ENCODE peak calls at places on chromosomes 11 and 22, in four cellular contexts. X is left ventricle myocardium inferior, I is fibroblast of mammary gland, U is PC-3. V is an unnamed sample.

GRCh38 chr11:94011478-94011877 is 9.7 kb upstream of the HEPHL1 start:
- DNase-seq in X (no peak), I (no peak), U (peak), V (no peak)

GRCh38 chr22:47739216-47739615 is 976.8 kb downstream of the TBC1D22A start:
- DNase-seq in X (no peak), I (no peak), U (no peak), V (no peak)

GRCh38 chr11:12121504-12121903 is 11.1 kb downstream of the MICAL2 start:
- DNase-seq in X (no peak), I (no peak), U (no peak), V (no peak)

GRCh38 chr22:38696606-38697005 is 4.1 kb downstream of the JOSD1 start:
- DNase-seq in X (no peak), I (peak), U (peak), V (no peak)

GRCh38 chr11:27471067-27471587 is 1.5 kb downstream of the LGR4 start:
- DNase-seq in X (no peak), I (no peak), U (peak), V (peak)

GRCh38 chr11:120386318-120386717 is 50.1 kb downstream of the ARHGEF12 start:
- DNase-seq in X (no peak), I (no peak), U (no peak), V (no peak)

GRCh38 chr11:61775606-61776554 is 16.5 kb downstream of the TMEM258 start:
- DNase-seq in X (no peak), I (no peak), U (no peak), V (no peak)

GRCh38 chr22:19767427-19768380 is 7.1 kb downstream of the TBX1 start:
- DNase-seq in X (peak), I (no peak), U (no peak), V (no peak)

GRCh38 chr22:41092847-41093371 is 517 bp downstream of the EP300 start:
- DNase-seq in X (no peak), I (peak), U (peak), V (peak)

GRCh38 chr22:23386822-23387580 is 193.1 kb downstream of the IGLL1 start:
- DNase-seq in X (no peak), I (no peak), U (no peak), V (no peak)

GRCh38 chr11:134822930-134823329 is 410.9 kb upstream of the B3GAT1 start:
- DNase-seq in X (no peak), I (no peak), U (no peak), V (no peak)

DNA sequence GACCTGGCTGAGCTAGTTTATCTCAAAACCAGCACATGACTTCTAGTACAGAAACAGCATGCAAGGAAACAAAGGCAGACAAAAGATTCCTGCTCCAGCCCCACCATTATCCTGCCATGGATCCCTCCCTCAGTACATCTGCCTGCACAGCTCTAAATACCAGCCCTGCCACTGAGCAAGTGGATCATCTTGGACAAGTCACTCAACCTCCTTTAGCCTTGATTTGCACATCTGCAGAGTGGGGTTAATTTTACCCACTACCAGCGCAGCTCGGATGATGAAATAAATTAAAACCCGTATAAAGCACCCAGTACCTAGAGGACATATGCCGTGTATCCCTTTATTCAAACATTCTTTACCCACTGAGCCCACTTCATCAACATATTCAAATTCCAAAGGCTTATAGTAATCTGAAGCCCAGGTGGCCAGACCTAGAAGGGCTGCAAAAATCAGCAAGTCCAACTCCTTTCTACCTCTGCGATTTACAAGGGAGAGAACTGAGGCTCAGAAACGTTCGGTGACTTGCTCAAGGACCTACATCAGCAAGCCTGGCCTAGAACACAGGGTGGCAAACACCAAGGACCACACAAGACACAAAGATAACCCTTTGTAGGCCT is 7.5 kb downstream of the SYN3 start:
- DNase-seq in X (no peak), I (no peak), U (no peak), V (no peak)
- H3K4me3 ChIP-seq in X (no peak), I (no peak), U (no peak), V (no peak)

GRCh38 chr11:29263971-29264682 is 752.7 kb downstream of the KCNA4 start:
- DNase-seq in X (no peak), I (no peak), U (peak), V (no peak)
- TF ChIP-seq CTCF in X (no peak), I (no peak), U (no peak), V (no peak)

GRCh38 chr11:107608809-107609208 is 17.9 kb downstream of the ELMOD1 start:
- DNase-seq in X (no peak), I (no peak), U (no peak), V (no peak)
- H3K4me3 ChIP-seq in X (no peak), I (no peak), U (no peak), V (no peak)

GRCh38 chr22:33758961-33759360 is 161.3 kb downstream of the LARGE1 start:
- DNase-seq in X (no peak), I (no peak), U (no peak), V (no peak)

GRCh38 chr22:33757041-33757440 is 163.2 kb downstream of the LARGE1 start:
- DNase-seq in X (no peak), I (no peak), U (no peak), V (no peak)

GRCh38 chr22:33758125-33758483 is 162.2 kb downstream of the LARGE1 start:
- DNase-seq in X (no peak), I (no peak), U (no peak), V (no peak)

GRCh38 chr22:33757443-33758124 is 162.7 kb downstream of the LARGE1 start:
- DNase-seq in X (no peak), I (no peak), U (no peak), V (no peak)

DNA sequence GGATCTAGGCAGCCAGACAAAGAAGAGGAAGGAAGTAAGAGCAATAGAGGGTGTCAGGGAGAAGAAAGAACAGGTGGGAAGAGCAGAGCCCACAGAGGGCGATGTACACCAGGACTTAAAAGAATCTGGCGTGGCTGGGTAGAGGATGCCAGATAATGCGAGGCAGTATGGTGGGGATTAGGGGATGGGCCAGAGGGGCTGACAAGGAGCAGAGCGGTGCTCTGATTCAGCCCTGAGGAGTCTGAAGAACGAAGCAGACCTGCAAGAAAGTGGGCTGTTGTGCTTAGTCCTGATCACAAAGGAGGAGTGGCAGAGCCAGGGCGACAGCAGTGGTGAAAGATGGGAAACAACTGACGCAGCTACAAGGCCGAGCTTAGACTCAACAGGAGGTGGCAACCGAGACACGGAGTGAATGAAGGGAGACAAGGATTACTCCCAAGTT is 163.7 kb downstream of the LARGE1 start:
- DNase-seq in X (no peak), I (no peak), U (no peak), V (no peak)
- TF ChIP-seq CTCF in X (peak), I (no peak), U (no peak), V (no peak)

DNA sequence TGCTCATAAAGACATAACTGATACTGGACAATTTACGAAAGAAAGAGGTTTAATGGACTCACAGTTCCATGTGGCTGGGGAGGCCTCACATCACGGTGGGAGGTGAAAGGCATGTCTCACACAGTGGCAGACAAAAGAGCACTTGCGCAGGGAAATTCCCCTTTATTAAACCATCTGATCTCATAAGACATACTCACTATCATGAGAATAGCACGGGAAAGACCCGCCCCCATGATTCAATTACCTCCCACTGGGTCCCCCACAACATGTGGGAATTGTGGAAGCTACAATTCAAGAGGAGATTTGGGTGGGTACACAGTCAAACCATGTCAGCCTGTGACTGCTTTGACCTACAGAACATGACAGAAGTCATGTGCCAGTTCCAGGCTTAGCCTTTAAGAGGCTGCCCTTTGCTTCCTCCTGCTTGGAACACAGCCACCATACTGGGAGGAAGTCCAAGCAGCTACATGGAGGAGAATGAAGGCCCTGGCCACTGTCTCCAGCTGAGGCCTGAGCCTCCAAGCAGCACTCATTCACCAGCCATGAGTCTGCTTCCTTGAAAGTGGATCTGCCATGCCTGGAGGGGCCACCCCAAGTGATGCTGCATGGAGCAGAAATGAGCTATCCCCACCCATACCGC is 10.9 kb upstream of the GAL start:
- DNase-seq in X (no peak), I (peak), U (no peak), V (peak)
- H3K4me3 ChIP-seq in X (no peak), I (no peak), U (no peak), V (no peak)

DNA sequence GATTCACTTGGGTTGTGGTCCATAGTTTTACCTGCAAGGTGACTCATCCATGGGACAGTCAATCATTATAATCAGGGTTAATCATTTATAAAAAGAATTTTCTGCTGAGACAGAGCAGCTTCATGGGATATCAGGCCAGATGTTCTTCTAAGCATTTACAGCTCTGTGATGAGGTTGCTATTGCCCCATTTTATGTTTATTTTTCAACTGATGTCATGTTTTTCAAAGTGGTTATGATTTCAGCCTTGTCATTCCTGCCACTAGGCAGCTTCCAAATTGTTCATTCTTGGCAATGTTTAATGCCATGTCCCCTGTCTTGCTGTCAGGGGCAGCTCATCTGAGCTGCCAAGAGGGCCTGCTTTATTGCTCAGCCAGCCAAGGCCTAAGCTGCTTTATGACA is 35.9 kb upstream of the ZBED5 start:
- DNase-seq in X (no peak), I (peak), U (peak), V (peak)
- TF ChIP-seq CTCF in X (peak), I (peak), U (peak), V (peak)

GRCh38 chr11:405323-405975 is 9.3 kb downstream of the SIGIRR start:
- DNase-seq in X (peak), I (peak), U (no peak), V (peak)

GRCh38 chr11:407651-408080 is 7.1 kb downstream of the SIGIRR start:
- DNase-seq in X (no peak), I (no peak), U (no peak), V (no peak)

GRCh38 chr11:404551-405264 is 10.1 kb downstream of the SIGIRR start:
- DNase-seq in X (no peak), I (no peak), U (no peak), V (no peak)

GRCh38 chr11:406796-407650 is 7.8 kb downstream of the SIGIRR start:
- DNase-seq in X (peak), I (peak), U (peak), V (peak)

GRCh38 chr11:405976-406795 is 8.6 kb downstream of the SIGIRR start:
- DNase-seq in X (no peak), I (no peak), U (no peak), V (peak)
- H3K4me3 ChIP-seq in X (peak), I (peak), U (peak), V (peak)

GRCh38 chr11:85698195-85698594 is 12.2 kb upstream of the CCDC89 start:
- DNase-seq in X (no peak), I (peak), U (peak), V (no peak)

GRCh38 chr11:85697747-85698146 is 11.8 kb upstream of the CCDC89 start:
- DNase-seq in X (no peak), I (no peak), U (no peak), V (no peak)

GRCh38 chr11:85699957-85700741 is 14.2 kb upstream of the CCDC89 start:
- DNase-seq in X (no peak), I (no peak), U (no peak), V (no peak)

GRCh38 chr11:85694385-85694980 is 8.5 kb upstream of the CCDC89 start:
- DNase-seq in X (no peak), I (peak), U (peak), V (peak)
- TF ChIP-seq CTCF in X (peak), I (peak), U (peak), V (no peak)

DNA sequence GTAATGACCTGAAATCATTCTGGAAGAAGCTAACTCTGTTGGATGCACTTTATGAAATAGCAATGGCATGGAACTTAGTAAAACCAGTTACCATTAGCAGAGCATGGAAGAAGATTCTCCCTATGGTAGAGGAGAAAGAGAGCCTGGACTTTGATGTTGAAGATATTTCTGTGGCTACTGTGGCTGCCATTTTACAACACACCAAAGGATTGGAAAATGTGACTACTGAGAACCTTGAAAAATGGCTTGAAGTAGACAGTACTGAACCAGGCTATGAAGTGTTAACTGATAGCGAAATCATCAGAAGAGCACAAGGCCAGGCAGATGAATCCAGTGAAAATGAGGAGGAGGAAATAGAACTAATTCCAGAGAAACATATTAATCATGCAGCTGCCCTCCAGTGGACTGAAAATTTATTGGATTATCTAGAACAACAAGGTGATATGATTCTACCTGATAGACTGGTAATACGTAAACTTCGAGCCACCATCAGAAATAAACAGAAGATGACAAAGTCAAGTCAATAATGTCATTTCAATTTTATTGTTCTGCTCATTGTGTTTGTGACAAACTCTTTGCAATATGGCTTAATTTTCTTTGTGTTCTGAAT is 2.0 kb downstream of the JRKL start:
- DNase-seq in X (no peak), I (peak), U (peak), V (no peak)
- H3K4me3 ChIP-seq in X (no peak), I (no peak), U (peak), V (no peak)

DNA sequence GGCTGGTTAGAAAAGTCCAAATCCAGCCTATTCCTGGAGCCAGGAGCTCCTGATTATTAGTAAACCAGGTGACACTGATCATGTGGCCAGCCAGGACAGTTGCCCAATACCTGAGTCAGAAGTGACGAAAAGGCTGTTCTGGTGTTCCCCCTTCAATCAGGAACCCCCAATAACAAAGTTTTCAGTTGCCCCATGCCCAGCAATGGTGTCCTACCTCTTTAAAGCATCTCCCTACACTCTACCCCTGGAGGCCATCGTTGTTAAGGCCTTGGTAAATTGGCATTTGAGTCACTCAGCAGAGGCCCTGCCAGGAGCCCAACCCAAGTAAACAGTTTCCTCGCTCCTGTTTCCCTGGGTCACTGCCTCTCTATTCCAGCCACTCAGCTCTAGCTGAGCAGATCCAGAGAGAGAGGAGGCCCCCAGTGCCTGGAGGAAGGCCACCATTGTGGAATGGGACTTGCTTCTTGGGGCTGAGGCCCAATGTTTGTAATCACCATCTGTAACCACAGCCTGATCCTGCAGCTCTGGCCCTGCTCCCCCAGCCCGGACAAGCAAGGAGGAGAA is 25.0 kb downstream of the ARHGAP1 start:
- DNase-seq in X (peak), I (peak), U (peak), V (no peak)
- TF ChIP-seq CTCF in X (no peak), I (peak), U (no peak), V (no peak)